ENCODE peak calls at places on chromosomes 4 and X, in seven cellular contexts. F is fibroblast of the aortic adventitia, W is non-pigmented ciliary epithelial cell, R is WTC11, Y is ureter, A is cardiac muscle cell, G is tibial artery. P is an unnamed sample.

GRCh38 chr4:110617095-110617494 is 5.8 kb downstream of the PITX2 start:
- DNase-seq in F (no peak), W (no peak), R (no peak), Y (no peak), A (peak), G (no peak), P (no peak)

GRCh38 chr4:176760468-176760867 is 32.3 kb downstream of the VEGFC start:
- DNase-seq in F (peak), W (no peak), R (no peak), Y (no peak), A (no peak), G (no peak), P (no peak)

GRCh38 chrX:136196691-136197155 is 49.4 kb downstream of the FHL1 start:
- DNase-seq in F (no peak), W (no peak), R (no peak), Y (no peak), A (no peak), G (no peak), P (no peak)

GRCh38 chrX:19563327-19563726 is 48.0 kb upstream of the MAP3K15 start:
- DNase-seq in F (no peak), W (no peak), R (no peak), Y (no peak), A (no peak), G (no peak), P (no peak)

GRCh38 chr4:142126890-142127497 is 490.6 kb downstream of the IL15 start:
- DNase-seq in F (peak), W (peak), R (peak), Y (peak), A (peak), G (peak), P (peak)

GRCh38 chrX:23752740-23753435 is 9.8 kb upstream of the ACOT9 start:
- DNase-seq in F (peak), W (peak), R (no peak), Y (no peak), A (no peak), G (no peak), P (no peak)

GRCh38 chr4:184896868-184897715 is 71.3 kb upstream of the ACSL1 start:
- DNase-seq in F (peak), W (no peak), R (no peak), Y (no peak), A (no peak), G (no peak), P (no peak)

GRCh38 chrX:149462849-149463248 is 42.3 kb downstream of the IDS start:
- DNase-seq in F (peak), W (no peak), R (no peak), Y (no peak), A (no peak), G (no peak), P (no peak)

GRCh38 chr4:63693321-63693720 is 715.9 kb downstream of the TECRL start:
- DNase-seq in F (no peak), W (no peak), R (no peak), Y (no peak), A (no peak), G (no peak), P (no peak)

GRCh38 chr4:38315296-38315695 is 348.7 kb upstream of the KLF3 start:
- DNase-seq in F (no peak), W (no peak), R (no peak), Y (no peak), A (no peak), G (no peak), P (no peak)